ENCODE peak calls at places on chromosomes 2 and 18, in nine cellular contexts. K is heart right ventricle; A is natural killer cell; Y is A549; W is esophagus mucosa; U is activated naive CD4-positive, alpha-beta T cell treated with anti-CD3 and anti-CD28 coated beads, Interleukin-2, amount 50 U/mL, for 72 hours; D is upper lobe of right lung; F is T-cell; P is central memory CD8-positive, alpha-beta T cell. B is an unnamed sample.
A peak's percentile ranks its signal among the peaks of the same experiment; 100 is the strongest.

GRCh38 chr2:197416268-197416667 is 18.6 kb downstream of the SF3B1 start:
- ATAC-seq in K (no peak), A (no peak), Y (no peak), W (no peak), U (no peak), D (no peak), F (no peak), P (no peak), B (no peak)

GRCh38 chr2:194060269-194060668 is 1596.8 kb upstream of the SLC39A10 start:
- ATAC-seq in K (no peak), A (no peak), Y (no peak), W (no peak), U (no peak), D (no peak), F (no peak), P (no peak), B (no peak)

GRCh38 chr2:11420671-11421070 is 45.3 kb downstream of the E2F6 start:
- ATAC-seq in K (no peak), A (no peak), Y (peak; percentile 21), W (no peak), U (no peak), D (no peak), F (no peak), P (no peak), B (no peak)

GRCh38 chr2:110744429-110744828 is 12.1 kb downstream of the ACOXL start:
- ATAC-seq in K (no peak), A (no peak), Y (no peak), W (no peak), U (no peak), D (no peak), F (no peak), P (no peak), B (no peak)

GRCh38 chr2:55009277-55010055 is 40.8 kb downstream of the RTN4 start:
- ATAC-seq in K (no peak), A (peak; percentile 41), Y (no peak), W (no peak), U (no peak), D (no peak), F (peak; percentile 32), P (peak; percentile 55), B (no peak)

GRCh38 chr2:118813601-118814000 is 33.8 kb downstream of the EN1 start:
- ATAC-seq in K (no peak), A (no peak), Y (peak; percentile 27), W (no peak), U (no peak), D (no peak), F (no peak), P (no peak), B (no peak)

GRCh38 chr2:72989770-72990556 is 72.6 kb downstream of the EMX1 start:
- ATAC-seq in K (peak; percentile 77), A (no peak), Y (no peak), W (no peak), U (no peak), D (no peak), F (no peak), P (no peak), B (no peak)

GRCh38 chr18:3715223-3716080 is 265.5 kb downstream of the TGIF1 start:
- ATAC-seq in K (no peak), A (no peak), Y (no peak), W (no peak), U (no peak), D (no peak), F (no peak), P (no peak), B (no peak)

GRCh38 chr2:213932-214693 is 49.7 kb downstream of the SH3YL1 start:
- ATAC-seq in K (peak; percentile 87), A (no peak), Y (no peak), W (no peak), U (no peak), D (no peak), F (no peak), P (no peak), B (no peak)

GRCh38 chr2:177433402-177433801 is 40.8 kb downstream of the AGPS start:
- ATAC-seq in K (no peak), A (no peak), Y (no peak), W (no peak), U (no peak), D (no peak), F (no peak), P (no peak), B (no peak)

GRCh38 chr2:236744316-236745105 is 174.9 kb downstream of the ACKR3 start:
- ATAC-seq in K (no peak), A (no peak), Y (no peak), W (no peak), U (no peak), D (no peak), F (no peak), P (no peak), B (no peak)

GRCh38 chr2:21042708-21042957 is 1.2 kb downstream of the APOB start:
- ATAC-seq in K (no peak), A (no peak), Y (no peak), W (no peak), U (no peak), D (no peak), F (no peak), P (no peak), B (no peak)

GRCh38 chr2:69643602-69644505 is at the start of gene AAK1:
- ATAC-seq in K (peak; percentile 92), A (peak; percentile 58), Y (peak; percentile 91), W (peak; percentile 90), U (peak; percentile 32), D (peak; percentile 96), F (peak; percentile 67), P (peak; percentile 49), B (peak; percentile 53)

GRCh38 chr2:85288244-85288725 is 39.5 kb downstream of the TGOLN2 start:
- ATAC-seq in K (no peak), A (no peak), Y (peak; percentile 78), W (peak; percentile 95), U (no peak), D (peak; percentile 52), F (no peak), P (no peak), B (no peak)

GRCh38 chr18:35220424-35220823 is 20.4 kb upstream of the ZNF397 start:
- ATAC-seq in K (no peak), A (no peak), Y (no peak), W (no peak), U (no peak), D (no peak), F (no peak), P (no peak), B (no peak)

GRCh38 chr2:231597014-231597611 is 4.4 kb downstream of the TEX44 start:
- ATAC-seq in K (peak; percentile 76), A (no peak), Y (peak; percentile 4), W (peak; percentile 93), U (no peak), D (peak; percentile 69), F (no peak), P (no peak), B (no peak)

GRCh38 chr18:50709215-50709614 is 110.6 kb downstream of the MRO start:
- ATAC-seq in K (no peak), A (no peak), Y (no peak), W (no peak), U (no peak), D (no peak), F (no peak), P (no peak), B (no peak)

GRCh38 chr2:73984922-73985317 is 210 bp downstream of the TET3 start:
- ATAC-seq in K (no peak), A (peak; percentile 27), Y (no peak), W (no peak), U (peak; percentile 7), D (no peak), F (peak; percentile 44), P (peak; percentile 5), B (peak; percentile 18)

GRCh38 chr2:9771481-9772017 is 71.7 kb upstream of the TAF1B start:
- ATAC-seq in K (peak; percentile 12), A (no peak), Y (peak; percentile 77), W (no peak), U (no peak), D (no peak), F (no peak), P (no peak), B (no peak)

GRCh38 chr2:237458519-237458918 is 28.5 kb upstream of the MLPH start:
- ATAC-seq in K (no peak), A (no peak), Y (no peak), W (no peak), U (peak; percentile 68), D (no peak), F (no peak), P (no peak), B (peak; percentile 79)

GRCh38 chr2:43026451-43027102 is 199.8 kb downstream of the ZFP36L2 start:
- ATAC-seq in K (peak; percentile 48), A (no peak), Y (no peak), W (no peak), U (no peak), D (no peak), F (no peak), P (no peak), B (no peak)

GRCh38 chr2:104769096-104769495 is 84.8 kb upstream of the POU3F3 start:
- ATAC-seq in K (no peak), A (no peak), Y (no peak), W (no peak), U (no peak), D (no peak), F (no peak), P (no peak), B (no peak)

GRCh38 chr2:131580187-131580586 is 52.5 kb downstream of the CCDC74A start:
- ATAC-seq in K (no peak), A (no peak), Y (no peak), W (no peak), U (no peak), D (no peak), F (no peak), P (no peak), B (no peak)

GRCh38 chr2:218406949-218407703 is 7.5 kb downstream of the CTDSP1 start:
- ATAC-seq in K (peak; percentile 51), A (peak; percentile 22), Y (peak; percentile 22), W (peak; percentile 37), U (peak; percentile 62), D (peak; percentile 17), F (peak; percentile 8), P (peak; percentile 48), B (peak; percentile 50)

B was measured in activated T-helper 17 cell treated with anti-CD3 and anti-CD28 coated beads, Interleukin-2, amount 50 U/mL, for 72 hours.